ENCODE peak calls at places on chromosome 4, in seven cellular contexts. Q is pancreas, C is cardiac muscle cell, N is BJ, R is brain microvascular endothelial cell, M is neural progenitor cell, G is transverse colon. E is an unnamed sample.

GRCh38 chr4:119735136-119735770 is 106.6 kb upstream of the PDE5A start:
- DNase-seq in Q (no peak), C (no peak), N (peak), R (peak), M (no peak), G (no peak), E (no peak)

GRCh38 chr4:2673157-2673556 is 83.0 kb downstream of the TNIP2 start:
- DNase-seq in Q (no peak), C (peak), N (no peak), R (no peak), M (peak), G (no peak), E (no peak)

GRCh38 chr4:59200992-59201391 is 1999.1 kb upstream of the ADGRL3 start:
- DNase-seq in Q (no peak), C (peak), N (no peak), R (no peak), M (no peak), G (no peak), E (no peak)

GRCh38 chr4:9977518-9978031 is 43.7 kb downstream of the SLC2A9 start:
- DNase-seq in Q (no peak), C (no peak), N (no peak), R (no peak), M (no peak), G (no peak), E (no peak)

GRCh38 chr4:21009956-21010355 is 309.7 kb downstream of the PACRGL start:
- DNase-seq in Q (no peak), C (no peak), N (no peak), R (no peak), M (peak), G (no peak), E (no peak)

GRCh38 chr4:148227147-148227546 is 215.1 kb downstream of the NR3C2 start:
- DNase-seq in Q (no peak), C (no peak), N (no peak), R (no peak), M (no peak), G (no peak), E (no peak)

GRCh38 chr4:19756661-19757060 is 495.0 kb upstream of the SLIT2 start:
- DNase-seq in Q (no peak), C (no peak), N (no peak), R (no peak), M (no peak), G (no peak), E (no peak)

GRCh38 chr4:2860391-2861348 is 17.0 kb downstream of the ADD1 start:
- DNase-seq in Q (no peak), C (peak), N (no peak), R (peak), M (peak), G (no peak), E (no peak)

GRCh38 chr4:41594439-41594838 is 56.5 kb downstream of the LIMCH1 start:
- DNase-seq in Q (no peak), C (no peak), N (no peak), R (no peak), M (no peak), G (no peak), E (no peak)

GRCh38 chr4:158802914-158803313 is 34.1 kb downstream of the FNIP2 start:
- DNase-seq in Q (no peak), C (no peak), N (no peak), R (no peak), M (no peak), G (no peak), E (no peak)

GRCh38 chr4:16715482-16715881 is 183.0 kb downstream of the LDB2 start:
- DNase-seq in Q (no peak), C (no peak), N (no peak), R (no peak), M (no peak), G (no peak), E (no peak)

GRCh38 chr4:155891058-155891457 is 12.4 kb upstream of the TDO2 start:
- DNase-seq in Q (no peak), C (no peak), N (no peak), R (peak), M (no peak), G (no peak), E (no peak)

GRCh38 chr4:76203541-76203940 is 10.1 kb downstream of the SCARB2 start:
- DNase-seq in Q (no peak), C (no peak), N (no peak), R (no peak), M (no peak), G (no peak), E (no peak)

GRCh38 chr4:67779631-67780030 is 25.4 kb upstream of the GNRHR start:
- DNase-seq in Q (no peak), C (no peak), N (no peak), R (no peak), M (no peak), G (no peak), E (no peak)

GRCh38 chr4:68589790-68590189 is 13.7 kb upstream of the UGT2B17 start:
- DNase-seq in Q (no peak), C (peak), N (no peak), R (no peak), M (no peak), G (no peak), E (no peak)

GRCh38 chr4:162510115-162510514 is 346.3 kb upstream of the FSTL5 start:
- DNase-seq in Q (no peak), C (no peak), N (no peak), R (no peak), M (peak), G (no peak), E (no peak)

GRCh38 chr4:66766557-66766956 is 778.7 kb downstream of the CENPC start:
- DNase-seq in Q (no peak), C (no peak), N (no peak), R (no peak), M (peak), G (no peak), E (no peak)

GRCh38 chr4:173246719-173247118 is 78.1 kb downstream of the GALNT7 start:
- DNase-seq in Q (no peak), C (no peak), N (no peak), R (no peak), M (no peak), G (no peak), E (no peak)

GRCh38 chr4:56764775-56765174 is 56.7 kb downstream of the SPINK2 start:
- DNase-seq in Q (no peak), C (no peak), N (no peak), R (no peak), M (no peak), G (no peak), E (no peak)

GRCh38 chr4:114025176-114025777 is 45.8 kb upstream of the ARSJ start:
- DNase-seq in Q (no peak), C (no peak), N (no peak), R (no peak), M (no peak), G (peak), E (no peak)

GRCh38 chr4:155954939-155955338 is 1.3 kb upstream of the CTSO start:
- DNase-seq in Q (no peak), C (no peak), N (no peak), R (no peak), M (no peak), G (no peak), E (no peak)

GRCh38 chr4:7660176-7660540 is 225.4 kb upstream of the PSAPL1 start:
- DNase-seq in Q (no peak), C (no peak), N (no peak), R (no peak), M (no peak), G (no peak), E (no peak)

GRCh38 chr4:178351185-178351584 is 908.9 kb upstream of the AGA start:
- DNase-seq in Q (no peak), C (no peak), N (no peak), R (no peak), M (no peak), G (no peak), E (no peak)

GRCh38 chr4:149605601-149606378 is 209.9 kb downstream of the IQCM start:
- DNase-seq in Q (no peak), C (no peak), N (peak), R (peak), M (no peak), G (no peak), E (peak)

GRCh38 chr4:117137143-117137542 is 51.8 kb upstream of the TRAM1L1 start:
- DNase-seq in Q (no peak), C (no peak), N (peak), R (peak), M (no peak), G (no peak), E (peak)

GRCh38 chr4:110268790-110269189 is 70.4 kb upstream of the ELOVL6 start:
- DNase-seq in Q (no peak), C (no peak), N (no peak), R (no peak), M (no peak), G (no peak), E (no peak)

GRCh38 chr4:106565727-106566126 is 197.1 kb upstream of the GIMD1 start:
- DNase-seq in Q (no peak), C (no peak), N (no peak), R (no peak), M (no peak), G (no peak), E (no peak)

GRCh38 chr4:14984452-14984851 is 17.8 kb upstream of the CPEB2 start:
- DNase-seq in Q (no peak), C (no peak), N (no peak), R (no peak), M (no peak), G (no peak), E (no peak)

GRCh38 chr4:83217721-83218522 is 66.7 kb downstream of the COQ2 start:
- DNase-seq in Q (no peak), C (no peak), N (no peak), R (no peak), M (no peak), G (peak), E (no peak)

GRCh38 chr4:622071-622995 is 3.0 kb upstream of the PDE6B start:
- DNase-seq in Q (no peak), C (no peak), N (no peak), R (no peak), M (peak), G (no peak), E (no peak)

GRCh38 chr4:107977966-107978705 is 11.6 kb upstream of the HADH start:
- DNase-seq in Q (no peak), C (no peak), N (no peak), R (no peak), M (no peak), G (no peak), E (no peak)

GRCh38 chr4:41070516-41071281 is 143.6 kb downstream of the APBB2 start:
- DNase-seq in Q (no peak), C (no peak), N (no peak), R (no peak), M (no peak), G (no peak), E (no peak)

GRCh38 chr4:26235500-26235899 is 85.3 kb upstream of the RBPJ start:
- DNase-seq in Q (peak), C (no peak), N (no peak), R (no peak), M (no peak), G (peak), E (no peak)

GRCh38 chr4:8830056-8830455 is 41.6 kb downstream of the HMX1 start:
- DNase-seq in Q (no peak), C (no peak), N (no peak), R (no peak), M (no peak), G (no peak), E (no peak)

GRCh38 chr4:54800831-54801530 is 143.2 kb downstream of the KIT start:
- DNase-seq in Q (no peak), C (peak), N (no peak), R (no peak), M (no peak), G (no peak), E (no peak)

GRCh38 chr4:69322055-69322454 is 41.8 kb downstream of the UGT2B28 start:
- DNase-seq in Q (no peak), C (no peak), N (no peak), R (peak), M (no peak), G (no peak), E (no peak)

GRCh38 chr4:75135068-75135825 is 202.3 kb downstream of the PARM1 start:
- DNase-seq in Q (no peak), C (no peak), N (no peak), R (no peak), M (no peak), G (no peak), E (no peak)

GRCh38 chr4:78774395-78774794 is 1.8 kb upstream of the BMP2K start:
- DNase-seq in Q (no peak), C (no peak), N (no peak), R (no peak), M (no peak), G (no peak), E (no peak)
- H3K4me3 ChIP-seq in Q (no peak), C (no peak), N (no peak), R (no peak), M (peak), G (no peak), E (no peak)

DNA sequence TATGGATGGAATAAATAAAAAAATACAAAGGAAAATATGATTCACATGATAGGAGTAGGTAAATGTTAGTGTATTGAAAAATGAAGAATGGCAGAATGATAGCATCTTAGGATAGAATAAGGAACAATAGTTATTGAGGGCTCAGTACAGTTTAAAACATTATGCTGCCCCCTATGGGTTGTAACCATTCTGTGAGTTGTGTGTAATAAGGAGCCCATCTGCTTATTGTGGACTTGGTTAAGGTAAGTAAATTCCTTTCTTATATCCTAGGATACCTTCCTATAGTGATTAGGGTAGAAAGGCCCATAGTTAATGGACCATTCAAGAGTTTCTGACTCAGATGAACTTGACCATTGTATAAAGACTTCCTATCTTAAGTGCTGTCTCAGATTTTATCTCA is 195.8 kb downstream of the PDHA2 start:
- DNase-seq in Q (no peak), C (peak), N (no peak), R (peak), M (peak), G (no peak), E (no peak)
- TF ChIP-seq CTCF in Q (no peak), C (peak), N (no peak), R (peak), M (peak), G (no peak), E (peak)

DNA sequence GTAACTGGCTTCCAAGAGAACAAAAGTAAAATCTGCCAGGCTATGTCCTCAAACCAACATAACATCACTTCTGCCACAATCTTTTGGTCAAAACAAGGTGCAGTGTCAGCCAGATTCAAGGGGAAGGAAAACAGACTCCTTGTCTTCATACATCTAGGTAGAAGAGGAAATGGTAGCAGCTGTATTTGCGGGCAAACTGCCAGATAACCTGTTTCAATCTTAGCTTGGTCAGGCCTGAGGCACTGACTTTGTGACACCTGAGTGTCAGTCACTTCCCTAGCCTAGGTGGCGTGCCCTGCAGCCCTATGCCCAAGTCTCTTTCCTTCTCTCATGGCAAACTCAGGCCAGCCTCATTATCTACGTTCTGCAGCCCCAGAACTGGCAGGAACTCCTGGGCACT is 146.2 kb upstream of the JADE1 start:
- DNase-seq in Q (peak), C (no peak), N (no peak), R (no peak), M (no peak), G (peak), E (no peak)
- H3K4me3 ChIP-seq in Q (no peak), C (no peak), N (no peak), R (no peak), M (no peak), G (no peak), E (no peak)

DNA sequence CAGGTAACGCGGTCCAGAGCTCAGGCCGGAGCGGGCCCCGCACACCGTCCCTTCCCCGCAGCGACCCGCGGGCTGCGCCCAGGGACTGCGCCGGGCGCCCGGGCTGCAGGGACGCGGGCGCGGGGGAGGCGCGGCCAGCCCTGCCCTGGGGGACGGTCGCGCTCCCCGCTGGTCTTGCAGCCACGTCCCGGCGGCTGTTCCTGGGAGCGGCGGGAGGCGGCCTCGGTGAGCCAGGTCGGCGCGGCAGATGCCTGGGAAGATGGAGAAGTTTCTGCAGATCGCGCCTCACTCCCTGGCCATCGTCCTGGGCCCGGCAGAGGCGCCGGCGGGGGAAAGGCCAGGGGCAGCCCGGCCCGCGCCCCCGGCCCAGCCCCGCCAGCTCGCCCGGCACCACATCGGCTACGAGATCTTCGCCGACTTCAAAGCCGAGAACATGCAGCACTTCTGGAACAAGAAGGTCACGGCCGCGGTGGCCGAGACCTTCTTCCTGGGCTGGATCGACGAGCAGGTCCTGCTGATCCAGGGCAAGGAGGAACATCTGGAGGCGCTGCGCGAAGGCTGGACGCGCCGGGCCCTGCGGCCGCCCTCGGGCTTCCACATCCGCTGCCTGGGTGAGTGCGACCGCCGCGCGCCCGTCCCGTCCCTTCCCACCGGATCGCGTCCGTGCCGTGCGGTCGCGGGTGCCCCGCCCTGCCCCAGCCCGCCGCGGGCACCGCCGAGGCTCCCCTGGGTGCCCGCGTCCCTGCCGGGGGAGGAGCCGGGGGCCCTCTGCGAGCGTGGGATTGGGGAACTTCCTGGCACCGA is 107.5 kb upstream of the STOX2 start:
- DNase-seq in Q (peak), C (peak), N (no peak), R (no peak), M (peak), G (peak), E (no peak)
- TF ChIP-seq CTCF in Q (no peak), C (no peak), N (no peak), R (no peak), M (no peak), G (no peak), E (no peak)

GRCh38 chr4:186727977-186728519 is 4.4 kb upstream of the FAT1 start:
- DNase-seq in Q (no peak), C (peak), N (no peak), R (no peak), M (peak), G (no peak), E (no peak)
- H3K4me3 ChIP-seq in Q (no peak), C (no peak), N (peak), R (no peak), M (peak), G (no peak), E (peak)

GRCh38 chr4:185637162-185637875 is 102.0 kb upstream of the PDLIM3 start:
- DNase-seq in Q (peak), C (no peak), N (no peak), R (no peak), M (no peak), G (no peak), E (no peak)

GRCh38 chr4:185638548-185639301 is 103.4 kb upstream of the PDLIM3 start:
- DNase-seq in Q (no peak), C (no peak), N (no peak), R (no peak), M (peak), G (no peak), E (no peak)

GRCh38 chr4:185638093-185638492 is 102.8 kb upstream of the PDLIM3 start:
- DNase-seq in Q (no peak), C (no peak), N (no peak), R (no peak), M (no peak), G (no peak), E (no peak)

GRCh38 chr4:185634066-185634652 is 98.9 kb upstream of the PDLIM3 start:
- DNase-seq in Q (no peak), C (no peak), N (no peak), R (no peak), M (peak), G (no peak), E (no peak)
- TF ChIP-seq CTCF in Q (peak), C (peak), N (peak), R (peak), M (peak), G (peak), E (peak)

GRCh38 chr4:133148690-133149363 is at the start of gene PCDH10:
- DNase-seq in Q (peak), C (peak), N (peak), R (peak), M (peak), G (peak), E (peak)
- H3K4me3 ChIP-seq in Q (peak), C (peak), N (peak), R (peak), M (peak), G (peak), E (peak)

GRCh38 chr4:78591404-78591803 is 39.8 kb downstream of the ANXA3 start:
- DNase-seq in Q (no peak), C (no peak), N (no peak), R (no peak), M (no peak), G (no peak), E (no peak)

GRCh38 chr4:78588894-78589545 is 37.5 kb downstream of the ANXA3 start:
- DNase-seq in Q (no peak), C (no peak), N (no peak), R (no peak), M (no peak), G (no peak), E (no peak)

GRCh38 chr4:78596111-78596742 is 44.7 kb downstream of the ANXA3 start:
- DNase-seq in Q (no peak), C (no peak), N (no peak), R (no peak), M (no peak), G (peak), E (no peak)

GRCh38 chr4:78592104-78592783 is 40.7 kb downstream of the ANXA3 start:
- DNase-seq in Q (no peak), C (no peak), N (no peak), R (no peak), M (peak), G (no peak), E (no peak)
- TF ChIP-seq CTCF in Q (no peak), C (peak), N (peak), R (peak), M (peak), G (no peak), E (peak)

GRCh38 chr4:38310446-38311043 is 350.3 kb downstream of the PTTG2 start:
- DNase-seq in Q (no peak), C (no peak), N (no peak), R (no peak), M (no peak), G (peak), E (no peak)
- H3K4me3 ChIP-seq in Q (no peak), C (no peak), N (no peak), R (no peak), M (no peak), G (no peak), E (no peak)

E was measured in epithelial cell of proximal tubule.